ENCODE peak calls at places on chromosome 21, in eight cellular contexts. One of them, this sample, is unnamed.
A peak's percentile ranks its signal among the peaks of the same experiment; 100 is the strongest.

GRCh38 chr21:35002879-35003722 is 46.0 kb downstream of the RUNX1 start:
- DNase-seq in mesothelial cell of epicardium: no peak
- DNase-seq in cardiac fibroblast: peak; percentile 64
- DNase-seq in choroid plexus epithelial cell: peak; percentile 74
- DNase-seq in GM06990: no peak
- DNase-seq in omental fat pad: no peak
- DNase-seq in OCI-LY7: no peak
- DNase-seq in heart right ventricle: no peak
- DNase-seq in this sample: no peak

GRCh38 chr21:46172863-46173528 is 11.3 kb downstream of the SPATC1L start:
- DNase-seq in mesothelial cell of epicardium: no peak
- DNase-seq in cardiac fibroblast: no peak
- DNase-seq in choroid plexus epithelial cell: no peak
- DNase-seq in GM06990: no peak
- DNase-seq in omental fat pad: peak; percentile 5
- DNase-seq in OCI-LY7: no peak
- DNase-seq in heart right ventricle: no peak
- DNase-seq in this sample: no peak

GRCh38 chr21:23478381-23478780 is 2128.9 kb downstream of the MRPL39 start:
- DNase-seq in mesothelial cell of epicardium: no peak
- DNase-seq in cardiac fibroblast: no peak
- DNase-seq in choroid plexus epithelial cell: no peak
- DNase-seq in GM06990: no peak
- DNase-seq in omental fat pad: no peak
- DNase-seq in OCI-LY7: no peak
- DNase-seq in heart right ventricle: no peak
- DNase-seq in this sample: no peak

GRCh38 chr21:24861471-24861870 is 745.8 kb downstream of the MRPL39 start:
- DNase-seq in mesothelial cell of epicardium: no peak
- DNase-seq in cardiac fibroblast: no peak
- DNase-seq in choroid plexus epithelial cell: no peak
- DNase-seq in GM06990: no peak
- DNase-seq in omental fat pad: no peak
- DNase-seq in OCI-LY7: no peak
- DNase-seq in heart right ventricle: no peak
- DNase-seq in this sample: no peak

GRCh38 chr21:39527664-39528381 is 76.1 kb downstream of the SH3BGR start:
- DNase-seq in mesothelial cell of epicardium: no peak
- DNase-seq in cardiac fibroblast: no peak
- DNase-seq in choroid plexus epithelial cell: no peak
- DNase-seq in GM06990: no peak
- DNase-seq in omental fat pad: no peak
- DNase-seq in OCI-LY7: no peak
- DNase-seq in heart right ventricle: no peak
- DNase-seq in this sample: no peak

GRCh38 chr21:46297311-46298082 is 11.4 kb downstream of the YBEY start:
- DNase-seq in mesothelial cell of epicardium: no peak
- DNase-seq in cardiac fibroblast: peak; percentile 42
- DNase-seq in choroid plexus epithelial cell: peak; percentile 37
- DNase-seq in GM06990: no peak
- DNase-seq in omental fat pad: no peak
- DNase-seq in OCI-LY7: no peak
- DNase-seq in heart right ventricle: peak; percentile 30
- DNase-seq in this sample: peak; percentile 33

GRCh38 chr21:45528981-45529784 is 13.1 kb downstream of the SLC19A1 start:
- DNase-seq in mesothelial cell of epicardium: no peak
- DNase-seq in cardiac fibroblast: no peak
- DNase-seq in choroid plexus epithelial cell: no peak
- DNase-seq in GM06990: no peak
- DNase-seq in omental fat pad: no peak
- DNase-seq in OCI-LY7: no peak
- DNase-seq in heart right ventricle: no peak
- DNase-seq in this sample: no peak

GRCh38 chr21:39363607-39364555 is 15.0 kb upstream of the HMGN1 start:
- DNase-seq in mesothelial cell of epicardium: no peak
- DNase-seq in cardiac fibroblast: no peak
- DNase-seq in choroid plexus epithelial cell: no peak
- DNase-seq in GM06990: no peak
- DNase-seq in omental fat pad: no peak
- DNase-seq in OCI-LY7: no peak
- DNase-seq in heart right ventricle: no peak
- DNase-seq in this sample: no peak

GRCh38 chr21:30104246-30104645 is 62.4 kb downstream of the CLDN17 start:
- DNase-seq in mesothelial cell of epicardium: no peak
- DNase-seq in cardiac fibroblast: no peak
- DNase-seq in choroid plexus epithelial cell: no peak
- DNase-seq in GM06990: no peak
- DNase-seq in omental fat pad: no peak
- DNase-seq in OCI-LY7: no peak
- DNase-seq in heart right ventricle: no peak
- DNase-seq in this sample: no peak

GRCh38 chr21:45847870-45848269 is 133.7 kb upstream of the COL6A1 start:
- DNase-seq in mesothelial cell of epicardium: no peak
- DNase-seq in cardiac fibroblast: no peak
- DNase-seq in choroid plexus epithelial cell: no peak
- DNase-seq in GM06990: no peak
- DNase-seq in omental fat pad: peak; percentile 11
- DNase-seq in OCI-LY7: no peak
- DNase-seq in heart right ventricle: no peak
- DNase-seq in this sample: no peak

GRCh38 chr21:35410123-35410522 is 361.0 kb upstream of the RUNX1 start:
- DNase-seq in mesothelial cell of epicardium: no peak
- DNase-seq in cardiac fibroblast: no peak
- DNase-seq in choroid plexus epithelial cell: no peak
- DNase-seq in GM06990: no peak
- DNase-seq in omental fat pad: no peak
- DNase-seq in OCI-LY7: no peak
- DNase-seq in heart right ventricle: no peak
- DNase-seq in this sample: no peak

GRCh38 chr21:27831821-27832569 is 865.1 kb upstream of the ADAMTS5 start:
- DNase-seq in mesothelial cell of epicardium: no peak
- DNase-seq in cardiac fibroblast: no peak
- DNase-seq in choroid plexus epithelial cell: peak; percentile 59
- DNase-seq in GM06990: no peak
- DNase-seq in omental fat pad: no peak
- DNase-seq in OCI-LY7: no peak
- DNase-seq in heart right ventricle: no peak
- DNase-seq in this sample: no peak

GRCh38 chr21:36297938-36298572 is 21.9 kb upstream of the MORC3 start:
- DNase-seq in mesothelial cell of epicardium: no peak
- DNase-seq in cardiac fibroblast: peak; percentile 17
- DNase-seq in choroid plexus epithelial cell: peak; percentile 25
- DNase-seq in GM06990: peak; percentile 70
- DNase-seq in omental fat pad: no peak
- DNase-seq in OCI-LY7: peak; percentile 92
- DNase-seq in heart right ventricle: peak; percentile 38
- DNase-seq in this sample: no peak

GRCh38 chr21:29771491-29772066 is 168.2 kb downstream of the GRIK1 start:
- DNase-seq in mesothelial cell of epicardium: no peak
- DNase-seq in cardiac fibroblast: no peak
- DNase-seq in choroid plexus epithelial cell: no peak
- DNase-seq in GM06990: no peak
- DNase-seq in omental fat pad: no peak
- DNase-seq in OCI-LY7: no peak
- DNase-seq in heart right ventricle: no peak
- DNase-seq in this sample: no peak

GRCh38 chr21:38244885-38245869 is 11.6 kb upstream of the KCNJ15 start:
- DNase-seq in mesothelial cell of epicardium: no peak
- DNase-seq in cardiac fibroblast: peak; percentile 89
- DNase-seq in choroid plexus epithelial cell: peak; percentile 96
- DNase-seq in GM06990: peak; percentile 45
- DNase-seq in omental fat pad: no peak
- DNase-seq in OCI-LY7: no peak
- DNase-seq in heart right ventricle: no peak
- DNase-seq in this sample: no peak

GRCh38 chr21:45542667-45543370 is 579 bp upstream of the SLC19A1 start:
- DNase-seq in mesothelial cell of epicardium: no peak
- DNase-seq in cardiac fibroblast: no peak
- DNase-seq in choroid plexus epithelial cell: no peak
- DNase-seq in GM06990: peak; percentile 27
- DNase-seq in omental fat pad: peak; percentile 21
- DNase-seq in OCI-LY7: no peak
- DNase-seq in heart right ventricle: peak; percentile 4
- DNase-seq in this sample: peak; percentile 7

DNA sequence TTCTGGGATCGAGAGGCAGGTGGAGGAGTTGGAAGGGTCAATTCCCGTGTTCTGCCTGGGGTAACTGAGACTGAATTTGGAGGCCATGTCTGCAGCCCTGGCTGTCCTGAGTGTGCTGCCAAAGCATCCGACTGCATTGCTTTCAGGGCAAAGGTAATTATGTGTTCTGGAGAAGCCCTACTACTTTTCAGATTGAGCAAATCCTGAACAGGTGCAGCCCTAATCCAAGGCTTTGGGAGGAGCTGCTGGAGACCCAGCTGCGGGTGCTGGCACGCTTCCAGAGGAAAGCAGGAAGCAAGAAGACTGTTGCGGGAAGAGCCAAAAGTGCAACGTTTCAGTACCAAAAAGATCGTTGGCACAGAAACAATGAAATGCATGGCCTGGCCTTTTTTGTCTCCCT is 73.7 kb upstream of the NRIP1 start:
- DNase-seq in mesothelial cell of epicardium: no peak
- DNase-seq in cardiac fibroblast: no peak
- DNase-seq in choroid plexus epithelial cell: no peak
- DNase-seq in GM06990: no peak
- DNase-seq in omental fat pad: no peak
- DNase-seq in OCI-LY7: no peak
- DNase-seq in heart right ventricle: no peak
- DNase-seq in this sample: no peak
- TF ChIP-seq CTCF in mesothelial cell of epicardium: no peak
- TF ChIP-seq CTCF in cardiac fibroblast: no peak
- TF ChIP-seq CTCF in choroid plexus epithelial cell: no peak
- TF ChIP-seq CTCF in GM06990: no peak
- TF ChIP-seq CTCF in omental fat pad: no peak
- TF ChIP-seq CTCF in OCI-LY7: no peak
- TF ChIP-seq CTCF in heart right ventricle: no peak
- TF ChIP-seq CTCF in this sample: no peak

GRCh38 chr21:42047821-42048613 is 23.1 kb upstream of the UMODL1 start:
- DNase-seq in mesothelial cell of epicardium: no peak
- DNase-seq in cardiac fibroblast: peak; percentile 74
- DNase-seq in choroid plexus epithelial cell: peak; percentile 93
- DNase-seq in GM06990: no peak
- DNase-seq in omental fat pad: no peak
- DNase-seq in OCI-LY7: no peak
- DNase-seq in heart right ventricle: peak; percentile 56
- DNase-seq in this sample: no peak
- TF ChIP-seq CTCF in mesothelial cell of epicardium: no peak
- TF ChIP-seq CTCF in cardiac fibroblast: peak; percentile 9
- TF ChIP-seq CTCF in choroid plexus epithelial cell: peak; percentile 28
- TF ChIP-seq CTCF in GM06990: no peak
- TF ChIP-seq CTCF in omental fat pad: no peak
- TF ChIP-seq CTCF in OCI-LY7: no peak
- TF ChIP-seq CTCF in heart right ventricle: no peak
- TF ChIP-seq CTCF in this sample: no peak

GRCh38 chr21:15953551-15954116 is 223.9 kb downstream of the USP25 start:
- DNase-seq in mesothelial cell of epicardium: no peak
- DNase-seq in cardiac fibroblast: no peak
- DNase-seq in choroid plexus epithelial cell: peak; percentile 11
- DNase-seq in GM06990: no peak
- DNase-seq in omental fat pad: no peak
- DNase-seq in OCI-LY7: no peak
- DNase-seq in heart right ventricle: no peak
- DNase-seq in this sample: no peak
- TF ChIP-seq CTCF in mesothelial cell of epicardium: no peak
- TF ChIP-seq CTCF in cardiac fibroblast: no peak
- TF ChIP-seq CTCF in choroid plexus epithelial cell: no peak
- TF ChIP-seq CTCF in GM06990: no peak
- TF ChIP-seq CTCF in omental fat pad: no peak
- TF ChIP-seq CTCF in OCI-LY7: no peak
- TF ChIP-seq CTCF in heart right ventricle: no peak
- TF ChIP-seq CTCF in this sample: no peak

GRCh38 chr21:14376854-14377253 is 6.1 kb downstream of the HSPA13 start:
- DNase-seq in mesothelial cell of epicardium: no peak
- DNase-seq in cardiac fibroblast: no peak
- DNase-seq in choroid plexus epithelial cell: no peak
- DNase-seq in GM06990: no peak
- DNase-seq in omental fat pad: no peak
- DNase-seq in OCI-LY7: peak; percentile 16
- DNase-seq in heart right ventricle: no peak
- DNase-seq in this sample: no peak
- TF ChIP-seq CTCF in mesothelial cell of epicardium: no peak
- TF ChIP-seq CTCF in cardiac fibroblast: no peak
- TF ChIP-seq CTCF in choroid plexus epithelial cell: peak; percentile 25
- TF ChIP-seq CTCF in GM06990: no peak
- TF ChIP-seq CTCF in omental fat pad: no peak
- TF ChIP-seq CTCF in OCI-LY7: peak; percentile 70
- TF ChIP-seq CTCF in heart right ventricle: no peak
- TF ChIP-seq CTCF in this sample: no peak

GRCh38 chr21:44489962-44490361 is 34.7 kb downstream of the LRRC3 start:
- DNase-seq in mesothelial cell of epicardium: no peak
- DNase-seq in cardiac fibroblast: no peak
- DNase-seq in choroid plexus epithelial cell: no peak
- DNase-seq in GM06990: no peak
- DNase-seq in omental fat pad: no peak
- DNase-seq in OCI-LY7: no peak
- DNase-seq in heart right ventricle: no peak
- DNase-seq in this sample: no peak
- TF ChIP-seq CTCF in mesothelial cell of epicardium: no peak
- TF ChIP-seq CTCF in cardiac fibroblast: peak; percentile 14
- TF ChIP-seq CTCF in choroid plexus epithelial cell: peak; percentile 10
- TF ChIP-seq CTCF in GM06990: peak; percentile 6
- TF ChIP-seq CTCF in omental fat pad: no peak
- TF ChIP-seq CTCF in OCI-LY7: peak; percentile 60
- TF ChIP-seq CTCF in heart right ventricle: no peak
- TF ChIP-seq CTCF in this sample: peak; percentile 30